ENCODE peak calls at places on chromosomes 1 and 21, in seven cellular contexts. One of them, this sample, is unnamed. For H3K27me3 and H3K36me3, the result is how much of the 10 kb centered on the place peaks cover.

GRCh38 chr21:15659768-15660423 is 69.9 kb upstream of the USP25 start:
- DNase-seq in A673: no peak
- DNase-seq in iPS DF 6.9: no peak
- DNase-seq in heart right ventricle: no peak
- DNase-seq in heart left ventricle: no peak
- DNase-seq in uterus: peak
- DNase-seq in stomach: no peak
- DNase-seq in this sample: no peak

GRCh38 chr1:225872075-225872430 is 10.1 kb downstream of the TMEM63A start:
- DNase-seq in iPS DF 6.9: no peak
- DNase-seq in uterus: no peak
- DNase-seq in heart left ventricle: no peak
- DNase-seq in stomach: no peak
- DNase-seq in heart right ventricle: no peak
- DNase-seq in A673: no peak
- DNase-seq in this sample: no peak

GRCh38 chr1:222009105-222009730 is 267.3 kb upstream of the DUSP10 start:
- DNase-seq in iPS DF 6.9: peak
- DNase-seq in uterus: no peak
- DNase-seq in heart left ventricle: no peak
- DNase-seq in A673: peak
- DNase-seq in heart right ventricle: no peak
- DNase-seq in stomach: no peak
- DNase-seq in this sample: no peak

GRCh38 chr1:64469977-64470669 is at the start of gene CACHD1:
- DNase-seq in stomach: peak
- DNase-seq in iPS DF 6.9: no peak
- DNase-seq in uterus: peak
- DNase-seq in heart right ventricle: peak
- DNase-seq in A673: peak
- DNase-seq in heart left ventricle: peak
- DNase-seq in this sample: peak

GRCh38 chr1:65425697-65426096 is 5.2 kb downstream of the LEPR start:
- DNase-seq in heart right ventricle: no peak
- DNase-seq in uterus: no peak
- DNase-seq in heart left ventricle: no peak
- DNase-seq in stomach: no peak
- DNase-seq in iPS DF 6.9: no peak
- DNase-seq in A673: no peak
- DNase-seq in this sample: no peak

GRCh38 chr21:17730782-17731181 is 88.4 kb downstream of the C21orf91 start:
- DNase-seq in uterus: no peak
- DNase-seq in A673: no peak
- DNase-seq in heart left ventricle: no peak
- DNase-seq in stomach: no peak
- DNase-seq in heart right ventricle: no peak
- DNase-seq in iPS DF 6.9: no peak
- DNase-seq in this sample: no peak

GRCh38 chr1:25519624-25520023 is 23.8 kb upstream of the LDLRAP1 start:
- DNase-seq in heart left ventricle: no peak
- DNase-seq in stomach: no peak
- DNase-seq in heart right ventricle: no peak
- DNase-seq in A673: no peak
- DNase-seq in uterus: no peak
- DNase-seq in iPS DF 6.9: no peak
- DNase-seq in this sample: peak

GRCh38 chr1:21669287-21670058 is at the start of gene RAP1GAP:
- DNase-seq in heart right ventricle: no peak
- DNase-seq in stomach: peak
- DNase-seq in A673: peak
- DNase-seq in iPS DF 6.9: no peak
- DNase-seq in heart left ventricle: no peak
- DNase-seq in uterus: peak
- DNase-seq in this sample: no peak

GRCh38 chr1:150176593-150176992 is 26.9 kb downstream of the PLEKHO1 start:
- DNase-seq in heart right ventricle: no peak
- DNase-seq in A673: no peak
- DNase-seq in iPS DF 6.9: no peak
- DNase-seq in stomach: no peak
- DNase-seq in heart left ventricle: no peak
- DNase-seq in uterus: no peak
- DNase-seq in this sample: no peak

GRCh38 chr1:165857046-165857801 is 29.8 kb downstream of the UCK2 start:
- DNase-seq in heart left ventricle: no peak
- DNase-seq in heart right ventricle: no peak
- DNase-seq in uterus: no peak
- DNase-seq in A673: no peak
- DNase-seq in iPS DF 6.9: no peak
- DNase-seq in stomach: no peak
- DNase-seq in this sample: peak

GRCh38 chr1:86159800-86160199 is 3.2 kb upstream of the COL24A1 start:
- DNase-seq in uterus: no peak
- DNase-seq in heart left ventricle: no peak
- DNase-seq in stomach: no peak
- DNase-seq in A673: no peak
- DNase-seq in heart right ventricle: no peak
- DNase-seq in iPS DF 6.9: no peak
- DNase-seq in this sample: no peak

GRCh38 chr1:182525342-182525741 is 63.7 kb downstream of the RNASEL start:
- DNase-seq in iPS DF 6.9: no peak
- DNase-seq in A673: no peak
- DNase-seq in heart right ventricle: no peak
- DNase-seq in stomach: no peak
- DNase-seq in uterus: no peak
- DNase-seq in heart left ventricle: no peak
- DNase-seq in this sample: no peak

GRCh38 chr1:60657926-60658325 is 424.4 kb upstream of the NFIA start:
- DNase-seq in heart right ventricle: no peak
- DNase-seq in A673: no peak
- DNase-seq in stomach: no peak
- DNase-seq in uterus: no peak
- DNase-seq in iPS DF 6.9: no peak
- DNase-seq in heart left ventricle: no peak
- DNase-seq in this sample: no peak

GRCh38 chr1:204868340-204868700 is 2.3 kb upstream of the NFASC start:
- DNase-seq in uterus: no peak
- DNase-seq in heart left ventricle: no peak
- DNase-seq in iPS DF 6.9: no peak
- DNase-seq in stomach: no peak
- DNase-seq in heart right ventricle: no peak
- DNase-seq in A673: no peak
- DNase-seq in this sample: peak

GRCh38 chr1:205319081-205320018 is 2.2 kb downstream of the NUAK2 start:
- DNase-seq in heart right ventricle: peak
- DNase-seq in stomach: peak
- DNase-seq in uterus: peak
- DNase-seq in heart left ventricle: no peak
- DNase-seq in iPS DF 6.9: no peak
- DNase-seq in A673: peak
- DNase-seq in this sample: no peak

GRCh38 chr1:34984435-34985062 is 598 bp downstream of the TMEM35B start:
- DNase-seq in heart left ventricle: no peak
- DNase-seq in A673: peak
- DNase-seq in uterus: peak
- DNase-seq in stomach: no peak
- DNase-seq in heart right ventricle: peak
- DNase-seq in iPS DF 6.9: no peak
- DNase-seq in this sample: peak

GRCh38 chr21:26441081-26441610 is 131.9 kb downstream of the CYYR1 start:
- DNase-seq in stomach: no peak
- DNase-seq in uterus: no peak
- DNase-seq in A673: no peak
- DNase-seq in heart left ventricle: no peak
- DNase-seq in heart right ventricle: no peak
- DNase-seq in iPS DF 6.9: no peak
- DNase-seq in this sample: no peak

GRCh38 chr1:14599173-14599754 is 779 bp downstream of the KAZN start:
- DNase-seq in A673: peak
- DNase-seq in uterus: no peak
- DNase-seq in iPS DF 6.9: no peak
- DNase-seq in heart left ventricle: no peak
- DNase-seq in heart right ventricle: no peak
- DNase-seq in stomach: no peak
- DNase-seq in this sample: no peak

GRCh38 chr1:77281491-77282186 is at the start of gene AK5:
- DNase-seq in stomach: peak
- DNase-seq in heart right ventricle: no peak
- DNase-seq in A673: peak
- DNase-seq in uterus: no peak
- DNase-seq in iPS DF 6.9: no peak
- DNase-seq in heart left ventricle: peak
- DNase-seq in this sample: peak

GRCh38 chr1:185534806-185535205 is 199.4 kb upstream of the HMCN1 start:
- DNase-seq in uterus: no peak
- DNase-seq in stomach: peak
- DNase-seq in iPS DF 6.9: no peak
- DNase-seq in A673: peak
- DNase-seq in heart left ventricle: no peak
- DNase-seq in heart right ventricle: no peak
- DNase-seq in this sample: no peak

GRCh38 chr1:178941261-178941689 is 70.4 kb upstream of the ANGPTL1 start:
- DNase-seq in heart right ventricle: no peak
- DNase-seq in heart left ventricle: no peak
- DNase-seq in stomach: no peak
- DNase-seq in uterus: peak
- DNase-seq in A673: no peak
- DNase-seq in iPS DF 6.9: no peak
- DNase-seq in this sample: no peak

GRCh38 chr1:168187180-168187579 is 8.4 kb downstream of the TIPRL start:
- DNase-seq in uterus: no peak
- DNase-seq in heart left ventricle: no peak
- DNase-seq in A673: no peak
- DNase-seq in heart right ventricle: no peak
- DNase-seq in iPS DF 6.9: no peak
- DNase-seq in stomach: no peak
- DNase-seq in this sample: peak

GRCh38 chr1:219298581-219299148 is 125.0 kb downstream of the LYPLAL1 start:
- DNase-seq in A673: no peak
- DNase-seq in uterus: peak
- DNase-seq in heart left ventricle: no peak
- DNase-seq in stomach: no peak
- DNase-seq in iPS DF 6.9: no peak
- DNase-seq in heart right ventricle: no peak
- DNase-seq in this sample: no peak

GRCh38 chr1:181023265-181024057 is 791 bp upstream of the STX6 start:
- DNase-seq in heart left ventricle: no peak
- DNase-seq in iPS DF 6.9: no peak
- DNase-seq in A673: no peak
- DNase-seq in stomach: no peak
- DNase-seq in uterus: peak
- DNase-seq in heart right ventricle: no peak
- DNase-seq in this sample: no peak
- H3K27ac ChIP-seq in heart left ventricle: peak
- H3K27ac ChIP-seq in iPS DF 6.9: no peak
- H3K27ac ChIP-seq in A673: no peak
- H3K27ac ChIP-seq in stomach: peak
- H3K27ac ChIP-seq in uterus: peak
- H3K27ac ChIP-seq in heart right ventricle: peak
- H3K27ac ChIP-seq in this sample: no peak

GRCh38 chr1:214187152-214187900 is 93.6 kb upstream of the SMYD2 start:
- DNase-seq in heart right ventricle: no peak
- DNase-seq in A673: peak
- DNase-seq in heart left ventricle: peak
- DNase-seq in uterus: no peak
- DNase-seq in stomach: no peak
- DNase-seq in iPS DF 6.9: no peak
- DNase-seq in this sample: no peak
- H3K27me3 ChIP-seq in heart right ventricle: under half
- H3K27me3 ChIP-seq in A673: half or more
- H3K27me3 ChIP-seq in heart left ventricle: under half
- H3K27me3 ChIP-seq in uterus: under half
- H3K27me3 ChIP-seq in stomach: under half
- H3K27me3 ChIP-seq in iPS DF 6.9: under half
- H3K27me3 ChIP-seq in this sample: under half

DNA sequence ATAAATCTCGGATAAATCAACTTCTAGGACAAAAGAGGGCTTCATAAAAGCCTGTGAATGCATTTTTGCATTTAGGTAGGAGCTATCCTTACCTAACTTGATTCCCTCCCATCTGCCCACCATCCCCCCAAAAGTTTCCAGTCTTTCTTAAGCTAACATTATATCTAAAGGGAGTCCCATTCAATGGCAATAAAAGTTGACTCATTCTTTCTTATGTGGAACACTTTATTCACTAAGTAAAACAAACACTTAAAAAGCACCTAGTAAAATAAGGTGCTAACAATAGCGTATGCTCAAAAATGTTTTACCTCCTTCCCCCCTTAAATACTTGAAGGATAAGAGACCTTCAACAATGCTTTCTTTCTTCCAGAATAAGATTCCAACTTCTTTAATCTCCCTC is 83.8 kb downstream of the GON4L start:
- DNase-seq in iPS DF 6.9: no peak
- DNase-seq in heart right ventricle: no peak
- DNase-seq in A673: no peak
- DNase-seq in uterus: no peak
- DNase-seq in stomach: no peak
- DNase-seq in heart left ventricle: no peak
- DNase-seq in this sample: no peak
- H3K36me3 ChIP-seq in iPS DF 6.9: under half
- H3K36me3 ChIP-seq in heart right ventricle: under half
- H3K36me3 ChIP-seq in A673: half or more
- H3K36me3 ChIP-seq in uterus: under half
- H3K36me3 ChIP-seq in stomach: half or more
- H3K36me3 ChIP-seq in heart left ventricle: half or more
- H3K36me3 ChIP-seq in this sample: half or more

GRCh38 chr1:158121604-158122254 is 59.0 kb upstream of the CD1D start:
- DNase-seq in iPS DF 6.9: no peak
- DNase-seq in A673: peak
- DNase-seq in heart right ventricle: no peak
- DNase-seq in stomach: no peak
- DNase-seq in heart left ventricle: no peak
- DNase-seq in uterus: no peak
- DNase-seq in this sample: peak

GRCh38 chr1:158122823-158123390 is 57.8 kb upstream of the CD1D start:
- DNase-seq in A673: no peak
- DNase-seq in uterus: no peak
- DNase-seq in heart right ventricle: no peak
- DNase-seq in iPS DF 6.9: no peak
- DNase-seq in heart left ventricle: no peak
- DNase-seq in stomach: no peak
- DNase-seq in this sample: no peak

GRCh38 chr1:158124999-158125398 is 55.7 kb upstream of the CD1D start:
- DNase-seq in A673: peak
- DNase-seq in heart right ventricle: peak
- DNase-seq in uterus: peak
- DNase-seq in iPS DF 6.9: peak
- DNase-seq in stomach: peak
- DNase-seq in heart left ventricle: peak
- DNase-seq in this sample: peak

GRCh38 chr1:158126425-158126824 is 54.3 kb upstream of the CD1D start:
- DNase-seq in heart right ventricle: no peak
- DNase-seq in A673: no peak
- DNase-seq in iPS DF 6.9: no peak
- DNase-seq in heart left ventricle: no peak
- DNase-seq in stomach: no peak
- DNase-seq in uterus: no peak
- DNase-seq in this sample: no peak

GRCh38 chr1:158124034-158124433 is 56.7 kb upstream of the CD1D start:
- DNase-seq in stomach: no peak
- DNase-seq in iPS DF 6.9: no peak
- DNase-seq in heart right ventricle: no peak
- DNase-seq in heart left ventricle: no peak
- DNase-seq in uterus: no peak
- DNase-seq in A673: no peak
- DNase-seq in this sample: no peak
- H3K27ac ChIP-seq in stomach: no peak
- H3K27ac ChIP-seq in iPS DF 6.9: no peak
- H3K27ac ChIP-seq in heart right ventricle: no peak
- H3K27ac ChIP-seq in heart left ventricle: no peak
- H3K27ac ChIP-seq in uterus: no peak
- H3K27ac ChIP-seq in A673: peak
- H3K27ac ChIP-seq in this sample: no peak

This sample was measured in SJCRH30.